ENCODE peak calls at places on chromosomes 13 and 19, in nine cellular contexts. Q is stomach, D is K562, O is IMR-90, I is heart left ventricle, Z is ovary, G is A549, B is NB4, V is lower leg skin. T is an unnamed sample.

GRCh38 chr19:3338541-3339181 is 27.7 kb upstream of the NFIC start:
- DNase-seq in Q (peak; percentile 87), D (peak; percentile 33), B (peak; percentile 53), G (no peak), Z (peak; percentile 33), V (peak; percentile 90), O (no peak), I (peak; percentile 66), T (no peak)

GRCh38 chr13:107476068-107476467 is 739.3 kb downstream of the LIG4 start:
- DNase-seq in O (peak; percentile 62), Q (no peak), D (no peak), Z (no peak), G (no peak), B (no peak), V (no peak), I (no peak), T (no peak)

GRCh38 chr19:42254083-42254849 is 662 bp downstream of the ERF start:
- DNase-seq in D (peak; percentile 71), Z (peak; percentile 79), Q (peak; percentile 79), V (peak; percentile 95), O (peak; percentile 32), I (peak; percentile 86), B (peak; percentile 79), G (peak; percentile 92), T (peak; percentile 77)

GRCh38 chr13:102870677-102871415 is 25.0 kb downstream of the ERCC5 start:
- DNase-seq in V (no peak), Z (peak; percentile 18), D (peak; percentile 38), G (peak; percentile 32), B (peak; percentile 73), I (peak; percentile 73), Q (peak; percentile 56), O (peak; percentile 65), T (peak; percentile 71)

GRCh38 chr19:43700368-43701015 is 15.4 kb upstream of the IRGC start:
- DNase-seq in Q (peak; percentile 40), O (peak; percentile 84), I (no peak), Z (peak; percentile 25), G (no peak), V (peak; percentile 87), B (peak; percentile 49), D (no peak), T (no peak)

GRCh38 chr13:75831389-75831788 is 195.3 kb downstream of the LMO7 start:
- DNase-seq in B (no peak), Z (no peak), O (no peak), V (no peak), Q (no peak), D (no peak), G (no peak), I (no peak), T (no peak)

GRCh38 chr13:38950987-38951386 is 39.6 kb downstream of the STOML3 start:
- DNase-seq in I (no peak), B (no peak), Z (no peak), G (no peak), O (no peak), D (no peak), V (no peak), Q (no peak), T (no peak)

GRCh38 chr19:57025491-57025890 is 94.3 kb upstream of the USP29 start:
- DNase-seq in D (no peak), V (no peak), Z (no peak), Q (no peak), B (no peak), I (no peak), G (no peak), O (no peak), T (no peak)

GRCh38 chr19:22327321-22327720 is 41.1 kb downstream of the ZNF729 start:
- DNase-seq in D (no peak), Q (no peak), V (peak; percentile 54), B (no peak), O (no peak), Z (no peak), G (no peak), I (no peak), T (no peak)

GRCh38 chr19:54594737-54595136 is 1.3 kb downstream of the LILRA1 start:
- DNase-seq in D (no peak), O (no peak), V (peak; percentile 17), Z (no peak), B (no peak), I (no peak), Q (no peak), G (no peak), T (no peak)

GRCh38 chr13:32752997-32753606 is 166.8 kb downstream of the PDS5B start:
- DNase-seq in D (no peak), B (no peak), I (no peak), V (no peak), Z (no peak), G (no peak), Q (no peak), O (no peak), T (no peak)

GRCh38 chr19:6362351-6362801 is 1.0 kb downstream of the CLPP start:
- DNase-seq in G (no peak), B (no peak), Z (no peak), Q (no peak), V (no peak), O (no peak), I (no peak), D (no peak), T (no peak)

GRCh38 chr19:48341006-48341405 is 15.7 kb downstream of the EMP3 start:
- DNase-seq in O (peak; percentile 61), Q (no peak), Z (no peak), V (no peak), D (peak; percentile 3), G (no peak), I (no peak), B (peak; percentile 39), T (no peak)

GRCh38 chr13:29548722-29549446 is 46.6 kb downstream of the SLC7A1 start:
- DNase-seq in I (no peak), G (no peak), O (peak; percentile 39), B (no peak), Z (no peak), V (no peak), D (no peak), Q (no peak), T (peak; percentile 43)

GRCh38 chr13:76380436-76381065 is 505.7 kb downstream of the KCTD12 start:
- DNase-seq in Q (no peak), B (no peak), I (no peak), O (peak; percentile 0), G (no peak), V (no peak), Z (no peak), D (no peak), T (no peak)

GRCh38 chr13:93151277-93151676 is 75.3 kb upstream of the GPC6 start:
- DNase-seq in V (no peak), I (no peak), O (peak; percentile 91), G (no peak), B (peak; percentile 87), Q (no peak), D (no peak), Z (no peak), T (no peak)

GRCh38 chr19:30046522-30046921 is 104.5 kb downstream of the URI1 start:
- DNase-seq in O (peak; percentile 1), Q (no peak), G (peak; percentile 48), I (no peak), Z (no peak), B (peak; percentile 21), D (no peak), V (no peak), T (peak; percentile 22)

GRCh38 chr13:72255908-72256307 is 388.9 kb upstream of the DACH1 start:
- DNase-seq in Q (no peak), D (no peak), Z (no peak), V (no peak), O (no peak), B (peak; percentile 30), I (no peak), G (peak; percentile 19), T (no peak)

GRCh38 chr13:28707629-28708427 is 10.9 kb downstream of the SLC46A3 start:
- DNase-seq in G (no peak), I (no peak), D (no peak), V (no peak), Q (no peak), O (peak; percentile 92), B (peak; percentile 90), Z (no peak), T (peak; percentile 14)

GRCh38 chr13:30616927-30617314 is 799 bp upstream of the USPL1 start:
- DNase-seq in G (peak; percentile 88), Z (peak; percentile 73), V (peak; percentile 92), Q (peak; percentile 65), I (peak; percentile 61), O (peak; percentile 89), D (peak; percentile 40), B (peak; percentile 90), T (peak; percentile 92)
- TF ChIP-seq POLR2A in G (peak; percentile 66), Z (no peak), V (peak; percentile 69), Q (peak; percentile 71), I (no peak), O (peak; percentile 94), D (peak; percentile 86), B (no peak), T (no peak)

GRCh38 chr19:38253788-38254187 is 2.4 kb downstream of the PPP1R14A start:
- DNase-seq in B (no peak), D (no peak), O (no peak), Z (no peak), Q (no peak), G (no peak), V (no peak), I (no peak), T (no peak)

GRCh38 chr19:38251564-38252051 is 4.6 kb downstream of the PPP1R14A start:
- DNase-seq in O (no peak), G (no peak), V (no peak), D (no peak), Z (peak; percentile 56), B (no peak), Q (no peak), I (peak; percentile 86), T (no peak)

GRCh38 chr19:38250821-38251563 is 5.2 kb downstream of the PPP1R14A start:
- DNase-seq in I (peak; percentile 91), G (no peak), V (no peak), O (no peak), Q (peak; percentile 60), Z (peak; percentile 98), B (no peak), D (no peak), T (no peak)

GRCh38 chr19:38252385-38252784 is 3.8 kb downstream of the PPP1R14A start:
- DNase-seq in I (no peak), Z (no peak), V (no peak), Q (no peak), D (no peak), G (no peak), O (no peak), B (no peak), T (no peak)

GRCh38 chr19:38252935-38253691 is 3.1 kb downstream of the PPP1R14A start:
- DNase-seq in Z (peak; percentile 60), Q (peak; percentile 42), I (peak; percentile 81), B (peak; percentile 54), G (no peak), V (no peak), O (no peak), D (no peak), T (no peak)
- TF ChIP-seq POLR2A in Z (no peak), Q (no peak), I (no peak), B (no peak), G (no peak), V (no peak), O (no peak), D (no peak), T (no peak)

GRCh38 chr13:73993661-73994060 is 140.5 kb downstream of the KLF12 start:
- DNase-seq in I (no peak), V (no peak), Z (no peak), D (no peak), B (no peak), Q (no peak), O (no peak), G (no peak), T (no peak)
- TF ChIP-seq POLR2A in I (no peak), V (no peak), Z (no peak), D (no peak), B (no peak), Q (no peak), O (no peak), G (no peak), T (no peak)

GRCh38 chr19:18948976-18949356 is 7.9 kb upstream of the HOMER3 start:
- DNase-seq in G (no peak), Z (no peak), I (no peak), D (no peak), O (no peak), B (no peak), Q (no peak), V (no peak), T (no peak)
- TF ChIP-seq POLR2A in G (no peak), Z (no peak), I (no peak), D (no peak), O (no peak), B (no peak), Q (no peak), V (no peak), T (no peak)